ENCODE peak calls at places on chromosomes 11 and 22, in six cellular contexts. Z, W, L, Q, O and Y are unnamed samples. For H4K20me1, the result is how much of the 10 kb centered on the place peaks cover.

GRCh38 chr11:62958547-62959071 is 26.2 kb downstream of the SLC22A6 start:
- DNase-seq in Z (no peak), W (no peak), L (peak), Q (no peak), O (no peak), Y (no peak)

GRCh38 chr11:71266114-71266833 is 13.9 kb upstream of the SHANK2 start:
- DNase-seq in Z (no peak), W (no peak), L (no peak), Q (no peak), O (no peak), Y (peak)

GRCh38 chr22:31082606-31083376 is 1.7 kb downstream of the SMTN start:
- DNase-seq in Z (peak), W (peak), L (peak), Q (peak), O (no peak), Y (peak)

GRCh38 chr11:114011443-114011842 is 36.5 kb downstream of the HTR3A start:
- DNase-seq in Z (no peak), W (no peak), L (no peak), Q (no peak), O (no peak), Y (no peak)

GRCh38 chr11:91173701-91174100 is 950.9 kb upstream of the CHORDC1 start:
- DNase-seq in Z (no peak), W (no peak), L (peak), Q (no peak), O (no peak), Y (no peak)

GRCh38 chr22:23085351-23085671 is 15.0 kb downstream of the GNAZ start:
- DNase-seq in Z (no peak), W (peak), L (no peak), Q (no peak), O (no peak), Y (no peak)

GRCh38 chr11:20102393-20102792 is 57.9 kb downstream of the DBX1 start:
- DNase-seq in Z (no peak), W (no peak), L (no peak), Q (no peak), O (no peak), Y (no peak)

GRCh38 chr11:35234836-35235235 is 95.9 kb downstream of the CD44 start:
- DNase-seq in Z (no peak), W (no peak), L (peak), Q (no peak), O (no peak), Y (no peak)

GRCh38 chr11:61609000-61609969 is 28.4 kb upstream of the SYT7 start:
- DNase-seq in Z (peak), W (no peak), L (no peak), Q (no peak), O (no peak), Y (no peak)

GRCh38 chr11:32610926-32611325 is 27.3 kb downstream of the EIF3M start:
- DNase-seq in Z (no peak), W (no peak), L (no peak), Q (no peak), O (no peak), Y (no peak)
- TF ChIP-seq CEBPB in Z (no peak), W (no peak), L (no peak), Q (no peak), O (no peak), Y (no peak)

DNA sequence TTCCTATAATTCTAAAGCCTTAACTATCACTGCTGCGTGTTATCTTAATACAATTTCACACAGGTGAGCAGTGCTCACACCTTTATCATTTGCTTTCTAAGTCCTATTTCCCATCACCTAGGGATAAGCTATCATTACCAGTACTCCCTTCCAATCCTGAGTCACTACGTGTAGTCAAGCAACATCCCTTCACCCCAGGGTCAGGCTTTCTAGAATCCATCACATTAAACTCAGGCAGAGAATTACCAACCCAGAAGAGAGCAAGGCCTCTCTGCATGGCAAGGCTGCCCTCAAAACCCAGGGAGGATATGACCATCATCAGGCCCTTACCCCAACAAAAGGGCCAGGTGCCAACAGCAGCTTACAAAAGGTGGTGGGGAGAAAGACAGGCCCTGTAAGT is 9.8 kb downstream of the PACSIN2 start:
- DNase-seq in Z (no peak), W (no peak), L (no peak), Q (no peak), O (no peak), Y (no peak)
- H4K20me1 ChIP-seq in Z (half or more), W (under half), L (under half), Q (under half), O (under half), Y (under half)

DNA sequence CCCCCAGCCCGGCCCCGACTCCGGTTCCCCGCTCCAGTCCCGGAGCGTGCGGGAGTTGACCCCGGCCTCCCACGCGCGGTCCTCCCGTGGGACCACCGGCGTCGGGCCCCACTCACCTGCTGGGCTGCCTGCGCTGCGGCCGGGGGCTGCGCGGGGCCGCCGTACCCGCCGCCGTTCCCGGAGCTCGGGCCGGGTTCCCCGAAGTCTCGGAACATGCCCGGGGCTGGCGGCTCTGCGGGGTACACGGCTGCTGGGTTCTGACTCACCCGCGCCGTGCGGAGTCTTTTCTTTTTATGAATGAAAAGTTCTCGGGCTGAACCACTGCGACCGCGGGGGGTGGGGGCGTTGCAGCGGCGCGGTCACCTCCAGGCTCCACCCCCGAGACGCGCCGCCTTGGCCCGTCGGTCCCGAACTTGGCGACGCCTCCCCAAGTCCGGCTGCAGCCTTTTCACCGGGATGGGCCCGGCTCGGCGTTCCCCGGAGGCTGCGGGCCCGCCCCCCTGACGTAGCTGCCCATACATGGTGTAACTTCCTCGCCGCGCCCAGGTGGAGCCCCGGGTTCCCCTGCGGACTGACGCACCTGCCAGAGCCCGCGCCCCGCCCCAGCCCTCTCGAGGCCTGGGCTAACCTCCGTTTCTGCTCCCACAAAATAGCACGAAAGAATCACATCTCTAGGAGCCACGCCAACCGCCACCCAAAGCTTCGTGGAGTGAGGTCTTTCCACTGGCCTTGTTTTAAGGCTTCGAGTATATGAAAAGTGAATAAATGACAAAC is at the start of gene FOSL1:
- DNase-seq in Z (peak), W (peak), L (peak), Q (peak), O (peak), Y (peak)
- TF ChIP-seq POLR2A in Z (peak), W (peak), L (peak), Q (peak), O (peak), Y (no peak)

GRCh38 chr11:12889243-12889642 is 119.9 kb upstream of the RASSF10 start:
- DNase-seq in Z (no peak), W (no peak), L (peak), Q (no peak), O (no peak), Y (no peak)
- TF ChIP-seq CEBPB in Z (no peak), W (no peak), L (peak), Q (no peak), O (no peak), Y (no peak)

DNA sequence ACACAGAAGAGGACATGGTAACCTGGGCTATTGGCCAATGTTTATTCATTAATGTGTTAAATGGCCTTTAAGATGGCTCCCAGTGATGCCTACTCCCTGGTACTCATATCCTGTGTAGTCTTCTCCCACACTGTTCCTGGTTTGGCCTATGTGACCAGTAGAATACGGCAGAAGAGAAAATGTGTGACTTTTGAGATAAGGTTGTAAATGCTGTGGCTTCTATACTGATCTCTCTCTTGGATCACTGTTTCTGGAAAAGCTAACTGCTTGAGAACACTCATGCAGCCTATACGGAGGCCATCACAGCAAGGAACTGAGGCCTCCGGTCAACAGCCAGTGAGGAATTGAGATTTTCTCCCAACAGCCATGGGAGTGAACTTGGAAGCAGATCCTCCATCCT is 24.1 kb downstream of the MAML2 start:
- DNase-seq in Z (no peak), W (peak), L (no peak), Q (no peak), O (no peak), Y (no peak)
- H4K20me1 ChIP-seq in Z (under half), W (under half), L (under half), Q (under half), O (under half), Y (under half)

GRCh38 chr11:67662142-67662805 is 11.7 kb upstream of the ACY3 start:
- DNase-seq in Z (no peak), W (peak), L (no peak), Q (no peak), O (no peak), Y (no peak)
- TF ChIP-seq POLR2A in Z (no peak), W (no peak), L (no peak), Q (no peak), O (no peak), Y (no peak)

GRCh38 chr11:72578051-72578450 is 96.2 kb downstream of the PDE2A start:
- DNase-seq in Z (no peak), W (no peak), L (no peak), Q (no peak), O (no peak), Y (no peak)
- TF ChIP-seq CEBPB in Z (no peak), W (no peak), L (no peak), Q (no peak), O (no peak), Y (no peak)